ENCODE peak calls at places on chromosomes 16 and 17, in seven cellular contexts. C is GM06990, E is endothelial cell, G is IMR-90, P is AG09319, S is neural progenitor cell, I is AG10803. O is an unnamed sample.

GRCh38 chr17:64254755-64255154 is 8.3 kb downstream of the TEX2 start:
- DNase-seq in C (no peak), E (no peak), G (no peak), P (no peak), S (no peak), I (no peak), O (no peak)

GRCh38 chr16:88356124-88356726 is 26.5 kb upstream of the ZNF469 start:
- DNase-seq in C (no peak), E (no peak), G (peak), P (no peak), S (no peak), I (no peak), O (no peak)

GRCh38 chr16:56916571-56917403 is 15.2 kb upstream of the HERPUD1 start:
- DNase-seq in C (peak), E (no peak), G (no peak), P (no peak), S (no peak), I (no peak), O (peak)

GRCh38 chr16:88569614-88569984 is 604 bp upstream of the ZC3H18 start:
- DNase-seq in C (no peak), E (peak), G (peak), P (no peak), S (peak), I (no peak), O (no peak)

GRCh38 chr17:13601776-13602551 is at the start of gene HS3ST3A1:
- DNase-seq in C (no peak), E (peak), G (peak), P (peak), S (peak), I (peak), O (no peak)

GRCh38 chr17:45019177-45019711 is 32.2 kb downstream of the DCAKD start:
- DNase-seq in C (peak), E (no peak), G (peak), P (no peak), S (peak), I (peak), O (no peak)

GRCh38 chr17:68125471-68125870 is 89.9 kb downstream of the KPNA2 start:
- DNase-seq in C (no peak), E (no peak), G (no peak), P (no peak), S (no peak), I (no peak), O (no peak)

GRCh38 chr17:31286587-31286986 is 10.5 kb downstream of the OMG start:
- DNase-seq in C (no peak), E (no peak), G (no peak), P (no peak), S (no peak), I (no peak), O (no peak)

GRCh38 chr17:14737984-14738651 is 437.2 kb downstream of the HS3ST3B1 start:
- DNase-seq in C (no peak), E (no peak), G (peak), P (peak), S (peak), I (peak), O (no peak)

GRCh38 chr17:67063146-67063545 is 18.8 kb downstream of the CACNG1 start:
- DNase-seq in C (no peak), E (no peak), G (peak), P (no peak), S (no peak), I (no peak), O (no peak)

GRCh38 chr16:72203401-72203800 is 31.4 kb upstream of the PMFBP1 start:
- DNase-seq in C (peak), E (no peak), G (peak), P (no peak), S (no peak), I (peak), O (no peak)

GRCh38 chr16:79042886-79043285 is 557.7 kb downstream of the MAF start:
- DNase-seq in C (no peak), E (no peak), G (no peak), P (no peak), S (no peak), I (no peak), O (no peak)

GRCh38 chr17:49365667-49366066 is 3.6 kb upstream of the ZNF652 start:
- DNase-seq in C (no peak), E (peak), G (no peak), P (no peak), S (peak), I (peak), O (no peak)

GRCh38 chr17:42760652-42761581 is at the start of gene RAMP2:
- DNase-seq in C (peak), E (peak), G (no peak), P (no peak), S (peak), I (no peak), O (no peak)

GRCh38 chr16:56915311-56916105 is 16.4 kb upstream of the HERPUD1 start:
- DNase-seq in C (no peak), E (no peak), G (no peak), P (no peak), S (no peak), I (no peak), O (no peak)

GRCh38 chr16:3577302-3577752 is at the start of gene NLRC3:
- DNase-seq in C (peak), E (no peak), G (no peak), P (no peak), S (no peak), I (no peak), O (no peak)

GRCh38 chr17:82239926-82240505 is 11.2 kb downstream of the SLC16A3 start:
- DNase-seq in C (peak), E (no peak), G (no peak), P (no peak), S (no peak), I (no peak), O (no peak)

GRCh38 chr16:87581867-87582220 is 20.5 kb upstream of the JPH3 start:
- DNase-seq in C (no peak), E (no peak), G (peak), P (peak), S (no peak), I (peak), O (no peak)

GRCh38 chr16:89744813-89745212 is 23.5 kb downstream of the ZNF276 start:
- DNase-seq in C (no peak), E (no peak), G (no peak), P (no peak), S (no peak), I (no peak), O (no peak)

GRCh38 chr17:61551255-61551742 is 39.7 kb downstream of the NACA2 start:
- DNase-seq in C (no peak), E (no peak), G (peak), P (no peak), S (peak), I (peak), O (no peak)

GRCh38 chr16:66293207-66293735 is 73.2 kb upstream of the CDH5 start:
- DNase-seq in C (no peak), E (no peak), G (no peak), P (no peak), S (no peak), I (no peak), O (no peak)

GRCh38 chr17:4710693-4711634 is 532 bp downstream of the ARRB2 start:
- DNase-seq in C (no peak), E (no peak), G (no peak), P (no peak), S (no peak), I (no peak), O (no peak)

GRCh38 chr16:84677017-84677803 is 22.6 kb upstream of the USP10 start:
- DNase-seq in C (no peak), E (no peak), G (peak), P (no peak), S (peak), I (no peak), O (no peak)

GRCh38 chr17:49817993-49818392 is 29.5 kb downstream of the KAT7 start:
- DNase-seq in C (no peak), E (no peak), G (no peak), P (no peak), S (no peak), I (no peak), O (no peak)

GRCh38 chr16:59385953-59386352 is 651.8 kb upstream of the GOT2 start:
- DNase-seq in C (no peak), E (no peak), G (peak), P (peak), S (no peak), I (peak), O (no peak)

GRCh38 chr17:7029659-7030058 is 6.2 kb upstream of the SLC16A13 start:
- DNase-seq in C (no peak), E (peak), G (no peak), P (no peak), S (no peak), I (no peak), O (no peak)

DNA sequence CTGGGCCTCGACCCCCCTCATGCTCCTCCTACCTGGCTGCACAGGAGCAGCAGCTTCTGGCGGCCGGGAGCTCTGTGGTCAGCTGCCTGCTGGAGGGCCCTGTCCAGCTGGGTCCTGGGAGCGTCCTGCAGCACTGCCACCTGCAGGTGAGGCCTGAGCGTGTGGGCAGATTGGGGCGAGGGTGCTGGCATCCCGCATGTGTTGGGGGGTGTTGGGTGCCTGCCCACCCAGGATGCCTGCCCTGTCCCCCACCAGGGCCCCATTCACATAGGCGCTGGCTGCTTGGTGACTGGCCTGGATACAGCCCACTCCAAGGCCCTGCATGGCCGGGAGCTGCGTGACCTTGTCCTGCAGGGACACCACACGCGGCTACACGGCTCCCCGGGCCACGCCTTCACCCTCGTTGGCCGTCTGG is 16.5 kb downstream of the FCSK start:
- DNase-seq in C (no peak), E (peak), G (peak), P (no peak), S (peak), I (no peak), O (no peak)
- TF ChIP-seq CTCF in C (peak), E (no peak), G (peak), P (peak), S (peak), I (peak), O (no peak)

GRCh38 chr17:62825182-62825581 is 17.1 kb upstream of the MARCHF10 start:
- DNase-seq in C (no peak), E (no peak), G (no peak), P (no peak), S (no peak), I (no peak), O (no peak)
- TF ChIP-seq CTCF in C (no peak), E (no peak), G (no peak), P (no peak), S (no peak), I (no peak), O (no peak)

GRCh38 chr17:47227862-47228261 is 18.7 kb downstream of the MYL4 start:
- DNase-seq in C (no peak), E (no peak), G (no peak), P (no peak), S (no peak), I (no peak), O (no peak)
- TF ChIP-seq CTCF in C (no peak), E (no peak), G (no peak), P (no peak), S (no peak), I (no peak), O (no peak)

GRCh38 chr17:565506-565905 is 149.1 kb downstream of the VPS53 start:
- DNase-seq in C (no peak), E (peak), G (no peak), P (no peak), S (no peak), I (no peak), O (no peak)
- TF ChIP-seq CTCF in C (no peak), E (no peak), G (peak), P (no peak), S (peak), I (no peak), O (no peak)

DNA sequence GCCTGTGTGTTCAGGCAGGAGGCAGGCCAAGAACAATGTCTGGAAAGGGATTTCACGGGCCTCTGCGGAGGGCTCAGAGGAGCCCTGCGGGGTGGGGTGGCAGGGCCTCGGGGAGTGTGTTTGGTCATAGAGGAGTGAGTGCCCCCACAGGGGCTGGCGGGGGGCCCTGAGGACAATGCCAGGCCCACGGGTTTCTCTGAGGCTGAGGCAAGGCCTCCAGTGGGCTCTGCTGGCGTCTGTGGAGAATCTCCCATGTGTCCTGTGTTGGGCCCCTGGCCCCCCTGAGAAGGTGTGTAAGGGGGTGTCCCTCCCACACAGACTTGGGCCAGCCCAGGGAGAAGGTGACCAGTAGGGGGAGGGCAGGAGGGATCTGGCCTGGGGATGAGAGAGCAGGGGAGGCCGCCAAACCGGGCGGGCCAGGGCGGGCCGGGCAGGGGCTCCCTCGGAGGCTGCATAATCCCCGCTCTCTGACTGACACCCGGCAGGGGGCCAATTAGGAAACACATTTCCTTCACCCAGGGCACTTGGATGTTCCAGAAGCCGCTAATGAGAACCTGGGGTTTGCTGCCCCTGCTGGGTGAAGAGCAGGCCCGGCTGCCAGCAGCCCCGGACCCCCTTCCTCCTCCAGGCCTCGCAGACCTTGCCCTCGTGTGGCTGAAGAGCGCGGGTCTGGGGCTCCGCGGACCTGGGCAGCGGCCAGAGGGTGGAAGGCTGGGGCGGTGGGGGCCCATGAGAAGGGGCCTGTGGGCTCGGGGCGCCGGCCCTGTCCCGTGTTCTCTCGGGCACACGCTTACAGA is 204.2 kb downstream of the NTN1 start:
- DNase-seq in C (no peak), E (no peak), G (no peak), P (no peak), S (peak), I (no peak), O (no peak)
- TF ChIP-seq CTCF in C (no peak), E (no peak), G (no peak), P (no peak), S (peak), I (peak), O (no peak)

GRCh38 chr16:80931985-80932720 is 74.5 kb downstream of the CMC2 start:
- DNase-seq in C (peak), E (peak), G (peak), P (no peak), S (peak), I (peak), O (no peak)
- TF ChIP-seq CTCF in C (no peak), E (no peak), G (no peak), P (peak), S (peak), I (no peak), O (no peak)

DNA sequence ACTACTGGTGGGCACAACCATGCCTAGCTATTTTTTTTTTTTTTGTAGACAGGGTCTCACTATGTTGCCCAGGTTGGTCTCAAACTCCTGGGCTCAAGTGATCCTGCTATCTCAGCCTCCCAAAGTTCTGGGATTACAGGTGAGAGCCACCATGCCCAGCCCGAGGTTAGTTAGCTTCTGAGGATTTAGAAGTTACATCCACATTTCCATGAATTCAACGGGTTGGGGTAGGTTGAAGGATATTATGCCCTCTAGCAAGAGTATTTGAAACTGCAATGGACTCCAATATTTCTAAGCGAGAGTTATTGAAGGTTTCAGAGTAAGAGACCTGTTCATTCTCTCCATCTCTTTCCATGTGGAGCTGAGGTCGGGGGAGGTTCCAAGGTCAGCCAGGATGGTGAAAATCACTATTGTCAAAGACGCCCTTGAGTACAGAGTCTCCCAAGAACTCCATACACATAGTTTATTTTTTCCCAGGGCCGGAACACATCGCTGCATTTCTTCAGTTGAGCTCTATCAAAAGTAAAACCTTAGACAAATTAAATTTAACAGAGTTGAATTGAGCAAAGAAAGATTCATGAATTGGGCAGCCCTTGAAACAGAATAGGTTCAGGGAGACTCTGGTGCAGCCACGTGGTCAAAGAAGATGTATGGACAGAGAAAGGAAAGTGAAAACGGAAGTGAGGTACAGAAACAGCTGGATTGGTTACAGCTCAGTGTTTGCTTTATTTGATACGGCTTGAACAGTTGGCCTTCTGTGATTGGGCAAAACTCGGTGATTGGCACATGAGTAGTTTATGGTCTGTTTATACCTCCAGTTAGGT is 19.0 kb upstream of the ITPRIPL2 start:
- DNase-seq in C (no peak), E (no peak), G (no peak), P (no peak), S (no peak), I (no peak), O (no peak)
- TF ChIP-seq CTCF in C (no peak), E (no peak), G (no peak), P (no peak), S (no peak), I (no peak), O (no peak)

GRCh38 chr16:1941162-1941923 is 1.7 kb downstream of the MSRB1 start:
- DNase-seq in C (no peak), E (peak), G (no peak), P (no peak), S (peak), I (no peak), O (no peak)
- TF ChIP-seq CTCF in C (no peak), E (peak), G (peak), P (no peak), S (peak), I (no peak), O (no peak)

GRCh38 chr17:77792626-77793025 is 165.9 kb upstream of the TNRC6C start:
- DNase-seq in C (no peak), E (no peak), G (no peak), P (no peak), S (no peak), I (no peak), O (no peak)
- TF ChIP-seq CTCF in C (no peak), E (no peak), G (no peak), P (no peak), S (no peak), I (no peak), O (no peak)